ENCODE peak calls at places on chromosomes 7 and 10, in five cellular contexts. One of them, this sample, is unnamed.

GRCh38 chr10:120824864-120825263 is 26.3 kb upstream of the WDR11 start:
- DNase-seq in activated T-helper 9 cell treated with anti-CD3 and anti-CD28 coated beads, Interleukin-2, amount 50 U/mL, for 16 hours: no peak
- DNase-seq in ovary: no peak
- DNase-seq in glutamatergic neuron: peak
- DNase-seq in NCI-H2171: no peak
- DNase-seq in this sample: peak

GRCh38 chr7:630111-630511 is 96.4 kb upstream of the DNAAF5 start:
- DNase-seq in ovary: no peak
- DNase-seq in glutamatergic neuron: no peak
- DNase-seq in activated T-helper 9 cell treated with anti-CD3 and anti-CD28 coated beads, Interleukin-2, amount 50 U/mL, for 16 hours: no peak
- DNase-seq in NCI-H2171: no peak
- DNase-seq in this sample: no peak

GRCh38 chr10:27747096-27747451 is 1.5 kb upstream of the MKX start:
- DNase-seq in ovary: no peak
- DNase-seq in glutamatergic neuron: peak
- DNase-seq in NCI-H2171: no peak
- DNase-seq in activated T-helper 9 cell treated with anti-CD3 and anti-CD28 coated beads, Interleukin-2, amount 50 U/mL, for 16 hours: no peak
- DNase-seq in this sample: no peak

GRCh38 chr7:71735961-71736556 is 604.1 kb downstream of the GALNT17 start:
- DNase-seq in activated T-helper 9 cell treated with anti-CD3 and anti-CD28 coated beads, Interleukin-2, amount 50 U/mL, for 16 hours: no peak
- DNase-seq in ovary: peak
- DNase-seq in glutamatergic neuron: peak
- DNase-seq in NCI-H2171: peak
- DNase-seq in this sample: no peak

GRCh38 chr10:78960316-78960800 is 108.4 kb upstream of the ZMIZ1 start:
- DNase-seq in ovary: peak
- DNase-seq in glutamatergic neuron: no peak
- DNase-seq in NCI-H2171: peak
- DNase-seq in activated T-helper 9 cell treated with anti-CD3 and anti-CD28 coated beads, Interleukin-2, amount 50 U/mL, for 16 hours: no peak
- DNase-seq in this sample: peak

GRCh38 chr7:35498416-35498815 is 196.5 kb downstream of the HERPUD2 start:
- DNase-seq in activated T-helper 9 cell treated with anti-CD3 and anti-CD28 coated beads, Interleukin-2, amount 50 U/mL, for 16 hours: no peak
- DNase-seq in NCI-H2171: no peak
- DNase-seq in glutamatergic neuron: no peak
- DNase-seq in ovary: no peak
- DNase-seq in this sample: no peak

GRCh38 chr10:64067009-64067606 is 545.9 kb downstream of the REEP3 start:
- DNase-seq in NCI-H2171: no peak
- DNase-seq in activated T-helper 9 cell treated with anti-CD3 and anti-CD28 coated beads, Interleukin-2, amount 50 U/mL, for 16 hours: no peak
- DNase-seq in glutamatergic neuron: no peak
- DNase-seq in ovary: no peak
- DNase-seq in this sample: no peak

GRCh38 chr7:43302211-43302711 is 189.8 kb downstream of the HECW1 start:
- DNase-seq in NCI-H2171: no peak
- DNase-seq in glutamatergic neuron: no peak
- DNase-seq in ovary: no peak
- DNase-seq in activated T-helper 9 cell treated with anti-CD3 and anti-CD28 coated beads, Interleukin-2, amount 50 U/mL, for 16 hours: no peak
- DNase-seq in this sample: no peak

GRCh38 chr7:38902443-38902842 is 6.5 kb downstream of the VPS41 start:
- DNase-seq in glutamatergic neuron: peak
- DNase-seq in NCI-H2171: no peak
- DNase-seq in activated T-helper 9 cell treated with anti-CD3 and anti-CD28 coated beads, Interleukin-2, amount 50 U/mL, for 16 hours: no peak
- DNase-seq in ovary: no peak
- DNase-seq in this sample: no peak

GRCh38 chr10:50373821-50374501 is 122.6 kb upstream of the ASAH2 start:
- DNase-seq in glutamatergic neuron: no peak
- DNase-seq in NCI-H2171: no peak
- DNase-seq in activated T-helper 9 cell treated with anti-CD3 and anti-CD28 coated beads, Interleukin-2, amount 50 U/mL, for 16 hours: no peak
- DNase-seq in ovary: no peak
- DNase-seq in this sample: peak

GRCh38 chr7:129851174-129851573 is 101.6 kb downstream of the UBE2H start:
- DNase-seq in ovary: no peak
- DNase-seq in glutamatergic neuron: no peak
- DNase-seq in NCI-H2171: no peak
- DNase-seq in activated T-helper 9 cell treated with anti-CD3 and anti-CD28 coated beads, Interleukin-2, amount 50 U/mL, for 16 hours: no peak
- DNase-seq in this sample: no peak

GRCh38 chr10:14879055-14879800 is 562 bp downstream of the SUV39H2 start:
- DNase-seq in ovary: peak
- DNase-seq in NCI-H2171: peak
- DNase-seq in glutamatergic neuron: peak
- DNase-seq in activated T-helper 9 cell treated with anti-CD3 and anti-CD28 coated beads, Interleukin-2, amount 50 U/mL, for 16 hours: peak
- DNase-seq in this sample: no peak

GRCh38 chr7:126667742-126668366 is 584.9 kb downstream of the GRM8 start:
- DNase-seq in activated T-helper 9 cell treated with anti-CD3 and anti-CD28 coated beads, Interleukin-2, amount 50 U/mL, for 16 hours: no peak
- DNase-seq in ovary: no peak
- DNase-seq in glutamatergic neuron: no peak
- DNase-seq in NCI-H2171: no peak
- DNase-seq in this sample: no peak

GRCh38 chr7:55127135-55127551 is 108.3 kb downstream of the EGFR start:
- DNase-seq in activated T-helper 9 cell treated with anti-CD3 and anti-CD28 coated beads, Interleukin-2, amount 50 U/mL, for 16 hours: no peak
- DNase-seq in glutamatergic neuron: no peak
- DNase-seq in ovary: no peak
- DNase-seq in NCI-H2171: no peak
- DNase-seq in this sample: no peak

GRCh38 chr10:52143338-52143737 is 170.7 kb upstream of the DKK1 start:
- DNase-seq in glutamatergic neuron: no peak
- DNase-seq in activated T-helper 9 cell treated with anti-CD3 and anti-CD28 coated beads, Interleukin-2, amount 50 U/mL, for 16 hours: no peak
- DNase-seq in NCI-H2171: no peak
- DNase-seq in ovary: no peak
- DNase-seq in this sample: no peak

GRCh38 chr10:8404721-8405120 is 350.2 kb downstream of the GATA3 start:
- DNase-seq in glutamatergic neuron: no peak
- DNase-seq in NCI-H2171: no peak
- DNase-seq in ovary: no peak
- DNase-seq in activated T-helper 9 cell treated with anti-CD3 and anti-CD28 coated beads, Interleukin-2, amount 50 U/mL, for 16 hours: no peak
- DNase-seq in this sample: no peak

GRCh38 chr10:87734987-87735827 is 75.5 kb downstream of the PAPSS2 start:
- DNase-seq in glutamatergic neuron: peak
- DNase-seq in NCI-H2171: no peak
- DNase-seq in ovary: peak
- DNase-seq in activated T-helper 9 cell treated with anti-CD3 and anti-CD28 coated beads, Interleukin-2, amount 50 U/mL, for 16 hours: no peak
- DNase-seq in this sample: no peak

GRCh38 chr10:31866118-31866670 is 62.4 kb downstream of the ARHGAP12 start:
- DNase-seq in glutamatergic neuron: no peak
- DNase-seq in ovary: no peak
- DNase-seq in activated T-helper 9 cell treated with anti-CD3 and anti-CD28 coated beads, Interleukin-2, amount 50 U/mL, for 16 hours: no peak
- DNase-seq in NCI-H2171: no peak
- DNase-seq in this sample: no peak

GRCh38 chr10:8365935-8366911 is 311.7 kb downstream of the GATA3 start:
- DNase-seq in NCI-H2171: no peak
- DNase-seq in glutamatergic neuron: no peak
- DNase-seq in ovary: no peak
- DNase-seq in activated T-helper 9 cell treated with anti-CD3 and anti-CD28 coated beads, Interleukin-2, amount 50 U/mL, for 16 hours: peak
- DNase-seq in this sample: no peak

GRCh38 chr7:138449580-138449979 is 10.5 kb upstream of the TRIM24 start:
- DNase-seq in ovary: no peak
- DNase-seq in glutamatergic neuron: peak
- DNase-seq in NCI-H2171: no peak
- DNase-seq in activated T-helper 9 cell treated with anti-CD3 and anti-CD28 coated beads, Interleukin-2, amount 50 U/mL, for 16 hours: peak
- DNase-seq in this sample: no peak

GRCh38 chr7:99102361-99102760 is 41.5 kb downstream of the SMURF1 start:
- DNase-seq in NCI-H2171: no peak
- DNase-seq in ovary: no peak
- DNase-seq in glutamatergic neuron: no peak
- DNase-seq in activated T-helper 9 cell treated with anti-CD3 and anti-CD28 coated beads, Interleukin-2, amount 50 U/mL, for 16 hours: no peak
- DNase-seq in this sample: no peak

GRCh38 chr7:46485481-46486065 is 564.5 kb upstream of the IGFBP3 start:
- DNase-seq in NCI-H2171: no peak
- DNase-seq in activated T-helper 9 cell treated with anti-CD3 and anti-CD28 coated beads, Interleukin-2, amount 50 U/mL, for 16 hours: no peak
- DNase-seq in glutamatergic neuron: no peak
- DNase-seq in ovary: no peak
- DNase-seq in this sample: no peak

GRCh38 chr10:77533887-77534278 is 103.7 kb downstream of the KCNMA1 start:
- DNase-seq in ovary: no peak
- DNase-seq in glutamatergic neuron: no peak
- DNase-seq in activated T-helper 9 cell treated with anti-CD3 and anti-CD28 coated beads, Interleukin-2, amount 50 U/mL, for 16 hours: no peak
- DNase-seq in NCI-H2171: peak
- DNase-seq in this sample: peak

GRCh38 chr10:3397231-3397630 is 224.6 kb upstream of the PITRM1 start:
- DNase-seq in ovary: no peak
- DNase-seq in activated T-helper 9 cell treated with anti-CD3 and anti-CD28 coated beads, Interleukin-2, amount 50 U/mL, for 16 hours: no peak
- DNase-seq in NCI-H2171: no peak
- DNase-seq in glutamatergic neuron: no peak
- DNase-seq in this sample: no peak

GRCh38 chr7:125695631-125696030 is 766.0 kb upstream of the POT1 start:
- DNase-seq in ovary: no peak
- DNase-seq in glutamatergic neuron: no peak
- DNase-seq in NCI-H2171: peak
- DNase-seq in activated T-helper 9 cell treated with anti-CD3 and anti-CD28 coated beads, Interleukin-2, amount 50 U/mL, for 16 hours: no peak
- DNase-seq in this sample: peak

GRCh38 chr10:127990846-127991542 is 84.1 kb downstream of the PTPRE start:
- DNase-seq in activated T-helper 9 cell treated with anti-CD3 and anti-CD28 coated beads, Interleukin-2, amount 50 U/mL, for 16 hours: peak
- DNase-seq in ovary: no peak
- DNase-seq in glutamatergic neuron: no peak
- DNase-seq in NCI-H2171: no peak
- DNase-seq in this sample: no peak

GRCh38 chr10:109665321-109665720 is 258.0 kb downstream of the XPNPEP1 start:
- DNase-seq in glutamatergic neuron: no peak
- DNase-seq in ovary: no peak
- DNase-seq in NCI-H2171: no peak
- DNase-seq in activated T-helper 9 cell treated with anti-CD3 and anti-CD28 coated beads, Interleukin-2, amount 50 U/mL, for 16 hours: no peak
- DNase-seq in this sample: no peak

GRCh38 chr10:114445332-114445731 is 41.0 kb upstream of the AFAP1L2 start:
- DNase-seq in glutamatergic neuron: no peak
- DNase-seq in NCI-H2171: no peak
- DNase-seq in activated T-helper 9 cell treated with anti-CD3 and anti-CD28 coated beads, Interleukin-2, amount 50 U/mL, for 16 hours: no peak
- DNase-seq in ovary: no peak
- DNase-seq in this sample: no peak

GRCh38 chr7:55366461-55367138 is 1.5 kb downstream of the LANCL2 start:
- DNase-seq in glutamatergic neuron: no peak
- DNase-seq in activated T-helper 9 cell treated with anti-CD3 and anti-CD28 coated beads, Interleukin-2, amount 50 U/mL, for 16 hours: no peak
- DNase-seq in NCI-H2171: peak
- DNase-seq in ovary: no peak
- DNase-seq in this sample: no peak

GRCh38 chr10:128087884-128088695 is 38.1 kb downstream of the MKI67 start:
- DNase-seq in NCI-H2171: no peak
- DNase-seq in ovary: no peak
- DNase-seq in glutamatergic neuron: no peak
- DNase-seq in activated T-helper 9 cell treated with anti-CD3 and anti-CD28 coated beads, Interleukin-2, amount 50 U/mL, for 16 hours: no peak
- DNase-seq in this sample: no peak